ENCODE peak calls at places on chromosome 14, in five cellular contexts. One of them, this sample, is unnamed.

GRCh38 chr14:95294834-95295599 is 24.7 kb downstream of the CLMN start:
- DNase-seq in H54: no peak
- DNase-seq in fibroblast of the aortic adventitia: peak
- DNase-seq in AG04450: no peak
- DNase-seq in Kasumi-1: no peak
- DNase-seq in this sample: peak

GRCh38 chr14:85468815-85469214 is 61.1 kb upstream of the FLRT2 start:
- DNase-seq in Kasumi-1: no peak
- DNase-seq in fibroblast of the aortic adventitia: no peak
- DNase-seq in H54: no peak
- DNase-seq in AG04450: no peak
- DNase-seq in this sample: no peak

GRCh38 chr14:63717704-63718103 is 10.2 kb downstream of the SGPP1 start:
- DNase-seq in AG04450: no peak
- DNase-seq in H54: no peak
- DNase-seq in fibroblast of the aortic adventitia: peak
- DNase-seq in Kasumi-1: peak
- DNase-seq in this sample: peak

GRCh38 chr14:94486883-94487282 is 10.9 kb upstream of the SERPINA9 start:
- DNase-seq in H54: no peak
- DNase-seq in fibroblast of the aortic adventitia: no peak
- DNase-seq in AG04450: no peak
- DNase-seq in Kasumi-1: no peak
- DNase-seq in this sample: no peak

GRCh38 chr14:93951798-93952540 is 24.4 kb downstream of the ASB2 start:
- DNase-seq in fibroblast of the aortic adventitia: no peak
- DNase-seq in H54: no peak
- DNase-seq in AG04450: no peak
- DNase-seq in Kasumi-1: no peak
- DNase-seq in this sample: no peak

GRCh38 chr14:51002406-51002984 is 58.2 kb upstream of the PYGL start:
- DNase-seq in fibroblast of the aortic adventitia: no peak
- DNase-seq in H54: no peak
- DNase-seq in Kasumi-1: no peak
- DNase-seq in AG04450: no peak
- DNase-seq in this sample: no peak

GRCh38 chr14:61418749-61419148 is 97.4 kb downstream of the PRKCH start:
- DNase-seq in H54: no peak
- DNase-seq in AG04450: no peak
- DNase-seq in fibroblast of the aortic adventitia: peak
- DNase-seq in Kasumi-1: no peak
- DNase-seq in this sample: peak

GRCh38 chr14:81506512-81506911 is 27.1 kb downstream of the SEL1L start:
- DNase-seq in H54: no peak
- DNase-seq in fibroblast of the aortic adventitia: no peak
- DNase-seq in AG04450: no peak
- DNase-seq in Kasumi-1: no peak
- DNase-seq in this sample: no peak

GRCh38 chr14:34365309-34365915 is 96.6 kb downstream of the SPTSSA start:
- DNase-seq in AG04450: no peak
- DNase-seq in Kasumi-1: peak
- DNase-seq in H54: no peak
- DNase-seq in fibroblast of the aortic adventitia: peak
- DNase-seq in this sample: peak

GRCh38 chr14:72740966-72741835 is 152.7 kb downstream of the DPF3 start:
- DNase-seq in Kasumi-1: no peak
- DNase-seq in H54: no peak
- DNase-seq in AG04450: no peak
- DNase-seq in fibroblast of the aortic adventitia: no peak
- DNase-seq in this sample: no peak

GRCh38 chr14:74526854-74527585 is 33.5 kb downstream of the ISCA2 start:
- DNase-seq in Kasumi-1: no peak
- DNase-seq in H54: no peak
- DNase-seq in fibroblast of the aortic adventitia: no peak
- DNase-seq in AG04450: no peak
- DNase-seq in this sample: no peak

GRCh38 chr14:102235275-102235897 is 69.6 kb downstream of the MOK start:
- DNase-seq in AG04450: peak
- DNase-seq in Kasumi-1: peak
- DNase-seq in H54: peak
- DNase-seq in fibroblast of the aortic adventitia: peak
- DNase-seq in this sample: peak

GRCh38 chr14:97046991-97047390 is 249.8 kb downstream of the VRK1 start:
- DNase-seq in Kasumi-1: no peak
- DNase-seq in fibroblast of the aortic adventitia: no peak
- DNase-seq in H54: no peak
- DNase-seq in AG04450: no peak
- DNase-seq in this sample: no peak

GRCh38 chr14:30211326-30211725 is 283.7 kb upstream of the PRKD1 start:
- DNase-seq in H54: no peak
- DNase-seq in fibroblast of the aortic adventitia: peak
- DNase-seq in Kasumi-1: no peak
- DNase-seq in AG04450: no peak
- DNase-seq in this sample: no peak

GRCh38 chr14:76776306-76777251 is 15.3 kb downstream of the VASH1 start:
- DNase-seq in fibroblast of the aortic adventitia: no peak
- DNase-seq in Kasumi-1: peak
- DNase-seq in H54: no peak
- DNase-seq in AG04450: no peak
- DNase-seq in this sample: no peak

GRCh38 chr14:66746316-66747006 is 238.5 kb downstream of the GPHN start:
- DNase-seq in Kasumi-1: peak
- DNase-seq in fibroblast of the aortic adventitia: peak
- DNase-seq in AG04450: peak
- DNase-seq in H54: peak
- DNase-seq in this sample: peak

GRCh38 chr14:68787235-68787727 is 5.6 kb downstream of the ZFP36L1 start:
- DNase-seq in H54: no peak
- DNase-seq in fibroblast of the aortic adventitia: no peak
- DNase-seq in AG04450: no peak
- DNase-seq in Kasumi-1: no peak
- DNase-seq in this sample: peak

GRCh38 chr14:71320734-71321555 is 413.7 kb downstream of the PCNX1 start:
- DNase-seq in H54: peak
- DNase-seq in Kasumi-1: no peak
- DNase-seq in fibroblast of the aortic adventitia: peak
- DNase-seq in AG04450: no peak
- DNase-seq in this sample: peak

GRCh38 chr14:100589071-100589759 is 2.0 kb upstream of the BEGAIN start:
- DNase-seq in H54: no peak
- DNase-seq in fibroblast of the aortic adventitia: no peak
- DNase-seq in AG04450: no peak
- DNase-seq in Kasumi-1: no peak
- DNase-seq in this sample: no peak

GRCh38 chr14:78164226-78164853 is 5.8 kb upstream of the NRXN3 start:
- DNase-seq in H54: peak
- DNase-seq in AG04450: no peak
- DNase-seq in fibroblast of the aortic adventitia: no peak
- DNase-seq in Kasumi-1: peak
- DNase-seq in this sample: no peak

GRCh38 chr14:67943947-67944346 is 124.4 kb downstream of the RAD51B start:
- DNase-seq in AG04450: peak
- DNase-seq in fibroblast of the aortic adventitia: peak
- DNase-seq in H54: peak
- DNase-seq in Kasumi-1: peak
- DNase-seq in this sample: peak

GRCh38 chr14:23518716-23519115 is 32.8 kb downstream of the ZFHX2 start:
- DNase-seq in fibroblast of the aortic adventitia: no peak
- DNase-seq in Kasumi-1: no peak
- DNase-seq in H54: no peak
- DNase-seq in AG04450: no peak
- DNase-seq in this sample: no peak

GRCh38 chr14:68716698-68717097 is 76.2 kb downstream of the ZFP36L1 start:
- DNase-seq in Kasumi-1: no peak
- DNase-seq in AG04450: no peak
- DNase-seq in H54: no peak
- DNase-seq in fibroblast of the aortic adventitia: no peak
- DNase-seq in this sample: no peak

GRCh38 chr14:58296731-58297130 is 1.6 kb upstream of the ARID4A start:
- DNase-seq in Kasumi-1: peak
- DNase-seq in AG04450: no peak
- DNase-seq in H54: no peak
- DNase-seq in fibroblast of the aortic adventitia: peak
- DNase-seq in this sample: no peak

This sample was measured in myocyte.